ENCODE peak calls at places on chromosomes 12 and 14, in six cellular contexts. One of them, this sample, is unnamed.
A peak's percentile ranks its signal among the peaks of the same experiment; 100 is the strongest.

GRCh38 chr14:73634333-73634833 is 10.4 kb upstream of the DNAL1 start:
- DNase-seq in ovary: peak; percentile 69
- DNase-seq in IMR-90: no peak
- DNase-seq in CD4-positive, alpha-beta memory T cell: no peak
- DNase-seq in upper lobe of left lung: peak; percentile 43
- DNase-seq in mucosa of descending colon: no peak
- DNase-seq in this sample: no peak

GRCh38 chr14:41385787-41386186 is 220.9 kb upstream of the LRFN5 start:
- DNase-seq in ovary: no peak
- DNase-seq in IMR-90: no peak
- DNase-seq in CD4-positive, alpha-beta memory T cell: no peak
- DNase-seq in upper lobe of left lung: no peak
- DNase-seq in mucosa of descending colon: no peak
- DNase-seq in this sample: no peak

GRCh38 chr12:24814379-24815086 is 134.4 kb downstream of the BCAT1 start:
- DNase-seq in ovary: no peak
- DNase-seq in IMR-90: no peak
- DNase-seq in CD4-positive, alpha-beta memory T cell: no peak
- DNase-seq in upper lobe of left lung: no peak
- DNase-seq in mucosa of descending colon: no peak
- DNase-seq in this sample: no peak

GRCh38 chr12:95648990-95649791 is 97.9 kb upstream of the USP44 start:
- DNase-seq in ovary: no peak
- DNase-seq in IMR-90: peak; percentile 62
- DNase-seq in CD4-positive, alpha-beta memory T cell: no peak
- DNase-seq in upper lobe of left lung: no peak
- DNase-seq in mucosa of descending colon: no peak
- DNase-seq in this sample: no peak

GRCh38 chr12:99498756-99499155 is 148.8 kb upstream of the GARIN6 start:
- DNase-seq in ovary: no peak
- DNase-seq in IMR-90: peak; percentile 42
- DNase-seq in CD4-positive, alpha-beta memory T cell: no peak
- DNase-seq in upper lobe of left lung: no peak
- DNase-seq in mucosa of descending colon: no peak
- DNase-seq in this sample: no peak

GRCh38 chr12:87280356-87280755 is 748.8 kb downstream of the C12orf50 start:
- DNase-seq in ovary: no peak
- DNase-seq in IMR-90: no peak
- DNase-seq in CD4-positive, alpha-beta memory T cell: no peak
- DNase-seq in upper lobe of left lung: no peak
- DNase-seq in mucosa of descending colon: no peak
- DNase-seq in this sample: no peak

GRCh38 chr12:5043589-5044419 is at the start of gene KCNA5:
- DNase-seq in ovary: no peak
- DNase-seq in IMR-90: no peak
- DNase-seq in CD4-positive, alpha-beta memory T cell: no peak
- DNase-seq in upper lobe of left lung: no peak
- DNase-seq in mucosa of descending colon: no peak
- DNase-seq in this sample: no peak

GRCh38 chr14:104820669-104821228 is 19.8 kb downstream of the ZBTB42 start:
- DNase-seq in ovary: peak; percentile 64
- DNase-seq in IMR-90: peak; percentile 72
- DNase-seq in CD4-positive, alpha-beta memory T cell: no peak
- DNase-seq in upper lobe of left lung: peak; percentile 77
- DNase-seq in mucosa of descending colon: peak; percentile 73
- DNase-seq in this sample: no peak

GRCh38 chr12:104974626-104975290 is 11.4 kb upstream of the NOPCHAP1 start:
- DNase-seq in ovary: no peak
- DNase-seq in IMR-90: peak; percentile 53
- DNase-seq in CD4-positive, alpha-beta memory T cell: no peak
- DNase-seq in upper lobe of left lung: peak; percentile 46
- DNase-seq in mucosa of descending colon: no peak
- DNase-seq in this sample: no peak

GRCh38 chr14:43938588-43939281 is 568.3 kb downstream of the FSCB start:
- DNase-seq in ovary: no peak
- DNase-seq in IMR-90: no peak
- DNase-seq in CD4-positive, alpha-beta memory T cell: peak; percentile 16
- DNase-seq in upper lobe of left lung: no peak
- DNase-seq in mucosa of descending colon: no peak
- DNase-seq in this sample: no peak

DNA sequence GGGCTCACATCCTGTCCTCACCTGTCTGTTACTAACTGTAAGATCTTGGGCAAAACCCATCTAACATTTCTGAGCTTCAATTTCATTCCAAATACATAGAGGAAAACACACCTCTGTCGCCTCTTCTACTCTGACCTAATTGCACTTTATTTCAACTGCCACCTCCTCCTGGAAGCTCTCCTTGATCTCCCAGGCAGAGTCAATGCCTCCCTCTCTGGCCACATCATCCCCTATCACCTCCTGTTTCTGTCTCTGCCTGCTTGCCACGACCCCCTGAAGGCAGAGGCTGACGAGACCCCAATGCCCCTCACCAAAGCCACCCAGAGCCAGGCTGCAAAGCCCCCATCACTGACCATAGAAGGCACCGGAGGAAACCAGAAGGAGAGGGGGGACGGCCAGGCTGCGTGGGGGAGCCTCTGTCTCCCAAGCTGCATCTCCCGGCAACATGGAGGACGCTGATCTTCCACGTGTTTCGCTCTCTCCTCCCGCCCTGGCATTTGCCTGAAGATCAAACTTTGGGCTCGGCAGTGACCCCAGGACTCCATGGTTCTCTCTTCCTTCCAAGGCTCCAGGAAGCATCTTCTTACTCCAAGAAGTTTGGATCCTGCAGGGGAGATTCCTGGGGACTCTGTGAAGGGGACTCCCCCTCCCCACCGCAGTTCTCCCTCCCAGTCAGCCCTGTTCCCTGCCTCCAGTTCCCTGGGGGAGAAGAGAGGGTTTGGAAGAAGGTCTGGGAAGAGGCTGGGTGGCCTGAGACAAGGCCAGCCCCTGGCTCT is 50.1 kb upstream of the BCL11B start:
- DNase-seq in ovary: no peak
- DNase-seq in IMR-90: no peak
- DNase-seq in CD4-positive, alpha-beta memory T cell: peak; percentile 13
- DNase-seq in upper lobe of left lung: no peak
- DNase-seq in mucosa of descending colon: no peak
- DNase-seq in this sample: no peak
- H3K4me3 ChIP-seq in ovary: no peak overlapping the region
- H3K4me3 ChIP-seq in IMR-90: no peak overlapping the region
- H3K4me3 ChIP-seq in CD4-positive, alpha-beta memory T cell: no peak overlapping the region
- H3K4me3 ChIP-seq in upper lobe of left lung: no peak overlapping the region
- H3K4me3 ChIP-seq in mucosa of descending colon: no peak overlapping the region
- H3K4me3 ChIP-seq in this sample: no peak overlapping the region

GRCh38 chr14:105839425-105840265 is 313.3 kb downstream of the TMEM121 start:
- DNase-seq in ovary: no peak
- DNase-seq in IMR-90: no peak
- DNase-seq in CD4-positive, alpha-beta memory T cell: no peak
- DNase-seq in upper lobe of left lung: peak; percentile 17
- DNase-seq in mucosa of descending colon: no peak
- DNase-seq in this sample: no peak
- H3K9me3 ChIP-seq in ovary: no peaks in the 10 kb centered on the region
- H3K9me3 ChIP-seq in IMR-90: peaks cover 70% of the 10 kb centered on the region
- H3K9me3 ChIP-seq in CD4-positive, alpha-beta memory T cell: no peaks in the 10 kb centered on the region
- H3K9me3 ChIP-seq in upper lobe of left lung: no peaks in the 10 kb centered on the region
- H3K9me3 ChIP-seq in mucosa of descending colon: no peaks in the 10 kb centered on the region
- H3K9me3 ChIP-seq in this sample: no peaks in the 10 kb centered on the region

GRCh38 chr12:132000286-132000872 is 50.6 kb downstream of the EP400 start:
- DNase-seq in ovary: no peak
- DNase-seq in IMR-90: no peak
- DNase-seq in CD4-positive, alpha-beta memory T cell: no peak
- DNase-seq in upper lobe of left lung: no peak
- DNase-seq in mucosa of descending colon: no peak
- DNase-seq in this sample: no peak
- H3K36me3 ChIP-seq in ovary: no peaks in the 10 kb centered on the region
- H3K36me3 ChIP-seq in IMR-90: peaks cover 5% of the 10 kb centered on the region
- H3K36me3 ChIP-seq in CD4-positive, alpha-beta memory T cell: peaks cover 6% of the 10 kb centered on the region
- H3K36me3 ChIP-seq in upper lobe of left lung: peaks cover 22% of the 10 kb centered on the region
- H3K36me3 ChIP-seq in mucosa of descending colon: no peaks in the 10 kb centered on the region
- H3K36me3 ChIP-seq in this sample: peaks cover 27% of the 10 kb centered on the region

DNA sequence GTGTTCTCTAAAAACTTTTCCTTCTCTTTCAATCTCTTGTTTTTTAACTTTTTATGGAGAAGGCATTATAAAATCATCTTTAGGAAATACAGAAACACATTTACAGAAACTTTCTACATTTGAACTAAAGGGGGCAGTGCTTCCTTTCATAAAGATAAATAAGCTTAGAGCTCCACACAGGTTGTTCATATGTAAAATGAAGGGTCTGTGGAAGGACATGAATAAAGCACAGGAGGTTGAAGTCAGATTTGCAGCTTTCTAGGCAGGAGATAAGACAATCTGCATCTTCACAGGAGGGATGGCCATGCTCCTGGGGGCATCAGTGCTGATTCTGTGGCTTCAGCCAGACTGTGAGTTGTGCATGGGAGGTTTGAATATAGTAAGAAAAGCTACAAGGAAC is 426.0 kb downstream of the DAD1 start:
- DNase-seq in ovary: no peak
- DNase-seq in IMR-90: peak; percentile 45
- DNase-seq in CD4-positive, alpha-beta memory T cell: peak; percentile 10
- DNase-seq in upper lobe of left lung: no peak
- DNase-seq in mucosa of descending colon: no peak
- DNase-seq in this sample: no peak
- H3K4me3 ChIP-seq in ovary: no peak overlapping the region
- H3K4me3 ChIP-seq in IMR-90: no peak overlapping the region
- H3K4me3 ChIP-seq in CD4-positive, alpha-beta memory T cell: no peak overlapping the region
- H3K4me3 ChIP-seq in upper lobe of left lung: no peak overlapping the region
- H3K4me3 ChIP-seq in mucosa of descending colon: no peak overlapping the region
- H3K4me3 ChIP-seq in this sample: no peak overlapping the region

GRCh38 chr12:133233993-133234564 is 1.6 kb downstream of the ANHX start:
- DNase-seq in ovary: no peak
- DNase-seq in IMR-90: no peak
- DNase-seq in CD4-positive, alpha-beta memory T cell: no peak
- DNase-seq in upper lobe of left lung: no peak
- DNase-seq in mucosa of descending colon: no peak
- DNase-seq in this sample: no peak

GRCh38 chr12:133236144-133236543 is 467 bp upstream of the ANHX start:
- DNase-seq in ovary: no peak
- DNase-seq in IMR-90: no peak
- DNase-seq in CD4-positive, alpha-beta memory T cell: peak; percentile 24
- DNase-seq in upper lobe of left lung: no peak
- DNase-seq in mucosa of descending colon: no peak
- DNase-seq in this sample: no peak

GRCh38 chr12:133235401-133236112 is at the start of gene ANHX:
- DNase-seq in ovary: no peak
- DNase-seq in IMR-90: no peak
- DNase-seq in CD4-positive, alpha-beta memory T cell: peak; percentile 36
- DNase-seq in upper lobe of left lung: no peak
- DNase-seq in mucosa of descending colon: no peak
- DNase-seq in this sample: no peak

GRCh38 chr12:133236556-133236955 is 879 bp upstream of the ANHX start:
- DNase-seq in ovary: no peak
- DNase-seq in IMR-90: no peak
- DNase-seq in CD4-positive, alpha-beta memory T cell: no peak
- DNase-seq in upper lobe of left lung: no peak
- DNase-seq in mucosa of descending colon: no peak
- DNase-seq in this sample: no peak

DNA sequence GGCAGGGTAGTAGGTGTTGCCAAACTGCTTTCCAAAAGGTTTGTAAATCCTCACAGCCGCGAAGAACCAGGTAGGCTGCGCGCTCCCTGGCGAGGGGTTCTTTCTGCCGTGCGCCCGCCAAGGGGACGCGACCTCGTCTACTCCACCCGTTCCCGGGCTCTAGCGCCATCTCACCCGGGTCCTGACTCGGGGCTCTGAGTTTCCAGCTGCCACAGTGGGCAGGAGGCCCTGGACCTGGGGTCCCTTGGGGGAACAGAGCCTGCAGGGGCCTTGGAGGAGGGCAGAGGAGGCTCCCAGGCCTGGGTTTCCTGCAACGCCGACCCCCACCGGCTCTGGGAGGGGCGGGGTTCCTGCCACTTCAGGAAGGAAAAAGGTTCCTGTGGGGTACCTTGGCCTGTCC is 706 bp downstream of the ANHX start:
- DNase-seq in ovary: no peak
- DNase-seq in IMR-90: no peak
- DNase-seq in CD4-positive, alpha-beta memory T cell: no peak
- DNase-seq in upper lobe of left lung: no peak
- DNase-seq in mucosa of descending colon: no peak
- DNase-seq in this sample: no peak
- H3K9me3 ChIP-seq in ovary: no peaks in the 10 kb centered on the region
- H3K9me3 ChIP-seq in IMR-90: peaks cover 55% of the 10 kb centered on the region
- H3K9me3 ChIP-seq in CD4-positive, alpha-beta memory T cell: peaks cover 5% of the 10 kb centered on the region
- H3K9me3 ChIP-seq in upper lobe of left lung: peaks cover 37% of the 10 kb centered on the region
- H3K9me3 ChIP-seq in mucosa of descending colon: peaks cover 64% of the 10 kb centered on the region
- H3K9me3 ChIP-seq in this sample: no peaks in the 10 kb centered on the region

GRCh38 chr14:76113691-76114090 is 38.0 kb upstream of the GPATCH2L start:
- DNase-seq in ovary: no peak
- DNase-seq in IMR-90: no peak
- DNase-seq in CD4-positive, alpha-beta memory T cell: no peak
- DNase-seq in upper lobe of left lung: no peak
- DNase-seq in mucosa of descending colon: no peak
- DNase-seq in this sample: no peak
- H3K36me3 ChIP-seq in ovary: no peaks in the 10 kb centered on the region
- H3K36me3 ChIP-seq in IMR-90: no peaks in the 10 kb centered on the region
- H3K36me3 ChIP-seq in CD4-positive, alpha-beta memory T cell: no peaks in the 10 kb centered on the region
- H3K36me3 ChIP-seq in upper lobe of left lung: no peaks in the 10 kb centered on the region
- H3K36me3 ChIP-seq in mucosa of descending colon: no peaks in the 10 kb centered on the region
- H3K36me3 ChIP-seq in this sample: no peaks in the 10 kb centered on the region

GRCh38 chr12:12405882-12406281 is 49.0 kb downstream of the BORCS5 start:
- DNase-seq in ovary: no peak
- DNase-seq in IMR-90: no peak
- DNase-seq in CD4-positive, alpha-beta memory T cell: no peak
- DNase-seq in upper lobe of left lung: peak; percentile 79
- DNase-seq in mucosa of descending colon: peak; percentile 78
- DNase-seq in this sample: no peak
- H3K4me3 ChIP-seq in ovary: no peak overlapping the region
- H3K4me3 ChIP-seq in IMR-90: no peak overlapping the region
- H3K4me3 ChIP-seq in CD4-positive, alpha-beta memory T cell: no peak overlapping the region
- H3K4me3 ChIP-seq in upper lobe of left lung: no peak overlapping the region
- H3K4me3 ChIP-seq in mucosa of descending colon: no peak overlapping the region
- H3K4me3 ChIP-seq in this sample: no peak overlapping the region

DNA sequence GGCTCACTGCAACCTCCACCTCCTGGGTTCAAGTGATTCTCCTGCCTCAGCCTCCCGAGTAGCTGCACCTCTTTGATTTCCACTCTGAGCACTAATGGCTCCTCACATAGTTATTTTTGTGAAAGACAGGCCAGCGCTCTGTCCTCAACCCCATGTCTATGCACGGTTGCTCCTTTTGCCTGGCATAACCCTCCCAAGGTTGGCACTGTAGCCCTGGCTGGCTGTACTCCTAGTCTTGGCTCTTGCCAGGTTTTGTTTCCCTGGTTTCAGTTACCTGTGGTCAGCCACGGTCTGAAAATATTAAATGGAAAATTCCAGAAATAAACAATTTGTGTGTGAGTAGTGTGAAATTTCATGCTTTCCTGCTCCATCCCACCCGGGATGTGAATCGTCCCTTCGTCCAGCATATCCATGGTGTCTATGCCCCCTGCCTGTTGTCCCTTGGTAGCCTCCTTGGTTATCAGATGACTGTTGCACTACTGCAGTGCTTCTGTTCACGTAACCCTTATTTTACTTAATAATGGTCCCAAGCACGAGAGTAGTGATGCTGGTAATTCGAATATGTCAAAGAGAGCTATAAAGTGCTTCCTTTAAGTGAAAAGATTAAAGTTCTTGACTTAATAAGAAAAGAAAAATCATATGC is 12.3 kb upstream of the DCD start:
- DNase-seq in ovary: no peak
- DNase-seq in IMR-90: no peak
- DNase-seq in CD4-positive, alpha-beta memory T cell: no peak
- DNase-seq in upper lobe of left lung: no peak
- DNase-seq in mucosa of descending colon: no peak
- DNase-seq in this sample: no peak
- H3K9me3 ChIP-seq in ovary: no peaks in the 10 kb centered on the region
- H3K9me3 ChIP-seq in IMR-90: no peaks in the 10 kb centered on the region
- H3K9me3 ChIP-seq in CD4-positive, alpha-beta memory T cell: no peaks in the 10 kb centered on the region
- H3K9me3 ChIP-seq in upper lobe of left lung: no peaks in the 10 kb centered on the region
- H3K9me3 ChIP-seq in mucosa of descending colon: no peaks in the 10 kb centered on the region
- H3K9me3 ChIP-seq in this sample: no peaks in the 10 kb centered on the region

GRCh38 chr14:102967506-102967795 is 45.0 kb downstream of the AMN start:
- DNase-seq in ovary: no peak
- DNase-seq in IMR-90: no peak
- DNase-seq in CD4-positive, alpha-beta memory T cell: no peak
- DNase-seq in upper lobe of left lung: no peak
- DNase-seq in mucosa of descending colon: no peak
- DNase-seq in this sample: no peak
- H3K36me3 ChIP-seq in ovary: no peaks in the 10 kb centered on the region
- H3K36me3 ChIP-seq in IMR-90: peaks cover 75% of the 10 kb centered on the region
- H3K36me3 ChIP-seq in CD4-positive, alpha-beta memory T cell: no peaks in the 10 kb centered on the region
- H3K36me3 ChIP-seq in upper lobe of left lung: peaks cover 93% of the 10 kb centered on the region
- H3K36me3 ChIP-seq in mucosa of descending colon: peaks cover 8% of the 10 kb centered on the region
- H3K36me3 ChIP-seq in this sample: peaks cover 16% of the 10 kb centered on the region

This sample was measured in effector memory CD4-positive, alpha-beta T cell.